ENCODE peak calls at places on chromosomes 7 and 10, in eight cellular contexts. C is CD4-positive, alpha-beta T cell; O is uterus; Q is hypothalamus; T is stimulated activated CD4-positive, alpha-beta T cell treated with anti-CD3 and anti-CD28 coated beads, Interleukin-1b, Interleukin-23, amount 100 ng/mL, for 48 hours; X is hepatic stellate cell; N is stimulated activated CD8-positive, alpha-beta memory T cell treated with anti-CD3 and anti-CD28 coated beads, Interleukin-4, amount 100 ng/mL, for 1 hour; V is activated naive CD4-positive, alpha-beta T cell treated with anti-CD3 and anti-CD28 coated beads, Interleukin-2, amount 10 ng/mL, durations not matched to agents 7 days and 5 days. K is an unnamed sample.

GRCh38 chr10:43254881-43255643 is 11.8 kb downstream of the RASGEF1A start:
- DNase-seq in C (peak), O (no peak), Q (no peak), T (no peak), X (no peak), N (no peak), V (peak), K (no peak)

GRCh38 chr7:94633025-94633341 is 22.9 kb downstream of the SGCE start:
- DNase-seq in C (no peak), O (no peak), Q (no peak), T (no peak), X (no peak), N (no peak), V (no peak), K (no peak)

GRCh38 chr7:133551471-133551870 is 298.6 kb downstream of the EXOC4 start:
- DNase-seq in C (no peak), O (no peak), Q (no peak), T (no peak), X (no peak), N (no peak), V (no peak), K (no peak)

GRCh38 chr7:101156277-101156676 is 2.0 kb downstream of the AP1S1 start:
- DNase-seq in C (no peak), O (no peak), Q (no peak), T (no peak), X (no peak), N (no peak), V (no peak), K (no peak)

GRCh38 chr7:85710960-85711359 is 524.1 kb upstream of the SEMA3D start:
- DNase-seq in C (no peak), O (no peak), Q (no peak), T (no peak), X (no peak), N (no peak), V (no peak), K (no peak)

GRCh38 chr7:135152447-135152846 is 4.6 kb downstream of the TMEM140 start:
- DNase-seq in C (no peak), O (no peak), Q (no peak), T (no peak), X (no peak), N (no peak), V (no peak), K (no peak)

GRCh38 chr7:98213296-98213873 is 2.1 kb downstream of the BHLHA15 start:
- DNase-seq in C (no peak), O (no peak), Q (no peak), T (no peak), X (no peak), N (no peak), V (no peak), K (no peak)

GRCh38 chr10:125629758-125630376 is 53.1 kb downstream of the TEX36 start:
- DNase-seq in C (no peak), O (no peak), Q (no peak), T (no peak), X (no peak), N (no peak), V (no peak), K (no peak)

GRCh38 chr7:44707558-44708230 is 41.0 kb upstream of the ZMIZ2 start:
- DNase-seq in C (no peak), O (no peak), Q (no peak), T (no peak), X (no peak), N (no peak), V (no peak), K (no peak)

GRCh38 chr10:119401671-119402395 is 140.7 kb downstream of the RGS10 start:
- DNase-seq in C (no peak), O (peak), Q (no peak), T (no peak), X (peak), N (no peak), V (no peak), K (no peak)

GRCh38 chr7:158283016-158283974 is 304.3 kb downstream of the PTPRN2 start:
- DNase-seq in C (peak), O (peak), Q (no peak), T (no peak), X (no peak), N (no peak), V (no peak), K (no peak)

GRCh38 chr7:35365523-35365922 is 111.6 kb upstream of the TBX20 start:
- DNase-seq in C (no peak), O (no peak), Q (no peak), T (no peak), X (no peak), N (no peak), V (no peak), K (no peak)

GRCh38 chr7:136104269-136104603 is 127.1 kb upstream of the MTPN start:
- DNase-seq in C (no peak), O (no peak), Q (no peak), T (no peak), X (no peak), N (no peak), V (no peak), K (no peak)

GRCh38 chr10:66934711-66935110 is 8.9 kb downstream of the LRRTM3 start:
- DNase-seq in C (no peak), O (no peak), Q (no peak), T (no peak), X (no peak), N (no peak), V (no peak), K (no peak)

GRCh38 chr7:28480595-28480994 is 68.3 kb downstream of the CREB5 start:
- DNase-seq in C (no peak), O (no peak), Q (no peak), T (no peak), X (no peak), N (no peak), V (no peak), K (no peak)

GRCh38 chr10:21002097-21002878 is 105.2 kb upstream of the NEBL start:
- DNase-seq in C (no peak), O (no peak), Q (no peak), T (no peak), X (no peak), N (no peak), V (no peak), K (no peak)

GRCh38 chr7:93547716-93548115 is 26.8 kb downstream of the CALCR start:
- DNase-seq in C (no peak), O (no peak), Q (no peak), T (no peak), X (no peak), N (no peak), V (no peak), K (no peak)

GRCh38 chr10:30270247-30270646 is 78.8 kb downstream of the MTPAP start:
- DNase-seq in C (no peak), O (no peak), Q (no peak), T (no peak), X (peak), N (no peak), V (no peak), K (no peak)

GRCh38 chr7:144629011-144629410 is 206.8 kb downstream of the TPK1 start:
- DNase-seq in C (no peak), O (no peak), Q (no peak), T (no peak), X (no peak), N (no peak), V (no peak), K (no peak)

GRCh38 chr7:131107343-131108211 is 220.1 kb upstream of the MKLN1 start:
- DNase-seq in C (peak), O (peak), Q (peak), T (peak), X (peak), N (peak), V (peak), K (peak)

GRCh38 chr10:110372656-110373055 is 67.9 kb upstream of the SMNDC1 start:
- DNase-seq in C (no peak), O (no peak), Q (no peak), T (no peak), X (no peak), N (no peak), V (no peak), K (no peak)

GRCh38 chr7:158863611-158864506 is 7.5 kb downstream of the DYNC2I1 start:
- DNase-seq in C (no peak), O (peak), Q (no peak), T (peak), X (peak), N (no peak), V (peak), K (peak)

GRCh38 chr10:100562008-100562672 is 26.4 kb downstream of the HIF1AN start:
- DNase-seq in C (peak), O (peak), Q (no peak), T (peak), X (peak), N (peak), V (peak), K (peak)

GRCh38 chr7:72249106-72249505 is 163.0 kb downstream of the CALN1 start:
- DNase-seq in C (no peak), O (no peak), Q (no peak), T (no peak), X (no peak), N (no peak), V (no peak), K (no peak)

GRCh38 chr7:152633504-152633903 is 42.4 kb downstream of the XRCC2 start:
- DNase-seq in C (no peak), O (no peak), Q (no peak), T (no peak), X (no peak), N (no peak), V (no peak), K (no peak)

GRCh38 chr10:46514899-46515298 is 41.6 kb downstream of the GPRIN2 start:
- DNase-seq in C (peak), O (no peak), Q (no peak), T (no peak), X (no peak), N (no peak), V (peak), K (no peak)

GRCh38 chr7:120014920-120015465 is 258.0 kb upstream of the KCND2 start:
- DNase-seq in C (no peak), O (no peak), Q (no peak), T (no peak), X (no peak), N (no peak), V (no peak), K (no peak)

GRCh38 chr7:32299133-32299702 is 191.0 kb downstream of the LSM5 start:
- DNase-seq in C (no peak), O (peak), Q (no peak), T (no peak), X (no peak), N (no peak), V (no peak), K (no peak)

GRCh38 chr7:151822541-151823181 is 54.3 kb downstream of the PRKAG2 start:
- DNase-seq in C (no peak), O (no peak), Q (no peak), T (no peak), X (no peak), N (no peak), V (no peak), K (no peak)

GRCh38 chr10:132164801-132165278 is 21.9 kb upstream of the DPYSL4 start:
- DNase-seq in C (no peak), O (no peak), Q (no peak), T (no peak), X (no peak), N (no peak), V (no peak), K (no peak)

GRCh38 chr7:73985737-73986141 is 42.2 kb upstream of the ELN start:
- DNase-seq in C (no peak), O (no peak), Q (no peak), T (no peak), X (no peak), N (no peak), V (no peak), K (no peak)

GRCh38 chr7:44637788-44638594 is 31.6 kb downstream of the OGDH start:
- DNase-seq in C (peak), O (no peak), Q (no peak), T (peak), X (peak), N (peak), V (peak), K (peak)

GRCh38 chr10:124091646-124092269 is 1.6 kb downstream of the CHST15 start:
- DNase-seq in C (no peak), O (peak), Q (no peak), T (no peak), X (no peak), N (no peak), V (no peak), K (peak)

GRCh38 chr7:16753932-16754571 is 497 bp downstream of the TSPAN13 start:
- DNase-seq in C (no peak), O (no peak), Q (no peak), T (no peak), X (peak), N (no peak), V (peak), K (peak)

GRCh38 chr7:155652156-155653124 is 8.0 kb downstream of the RBM33 start:
- DNase-seq in C (no peak), O (no peak), Q (no peak), T (no peak), X (peak), N (no peak), V (no peak), K (no peak)

GRCh38 chr7:92133133-92133736 is 1.0 kb downstream of the CYP51A1 start:
- DNase-seq in C (no peak), O (no peak), Q (no peak), T (no peak), X (no peak), N (no peak), V (no peak), K (peak)

GRCh38 chr7:155568335-155568660 is 21.9 kb upstream of the CNPY1 start:
- DNase-seq in C (no peak), O (no peak), Q (no peak), T (no peak), X (no peak), N (no peak), V (no peak), K (no peak)

GRCh38 chr10:31808258-31809218 is 120.1 kb downstream of the ARHGAP12 start:
- DNase-seq in C (no peak), O (peak), Q (no peak), T (no peak), X (peak), N (no peak), V (peak), K (peak)